ENCODE peak calls at places on chromosomes 6 and 20, in five cellular contexts. K, X, T, B and Q are unnamed samples.

GRCh38 chr6:44820366-44821158 is 433.1 kb downstream of the CDC5L start:
- DNase-seq in T (no peak), B (no peak), K (no peak), X (no peak), Q (no peak)

GRCh38 chr6:98054453-98054852 is 771.4 kb upstream of the MMS22L start:
- DNase-seq in K (no peak), X (no peak), T (no peak), B (no peak), Q (no peak)

GRCh38 chr6:39360378-39360777 is 37.9 kb upstream of the KCNK16 start:
- DNase-seq in K (no peak), T (no peak), B (no peak), X (no peak), Q (no peak)

GRCh38 chr6:169826697-169827096 is 75.3 kb downstream of the ERMARD start:
- DNase-seq in B (no peak), T (no peak), X (no peak), K (no peak), Q (no peak)

GRCh38 chr6:168388641-168389633 is 52.0 kb upstream of the SMOC2 start:
- DNase-seq in T (no peak), B (no peak), K (peak), X (no peak), Q (no peak)

GRCh38 chr6:44396968-44397367 is 9.5 kb downstream of the CDC5L start:
- DNase-seq in B (no peak), T (no peak), X (no peak), K (no peak), Q (no peak)

GRCh38 chr20:7893019-7893730 is 47.1 kb downstream of the HAO1 start:
- DNase-seq in X (no peak), B (no peak), K (no peak), T (no peak), Q (no peak)

GRCh38 chr20:2800590-2801458 is at the start of gene CPXM1:
- DNase-seq in B (peak), X (no peak), T (peak), K (peak), Q (no peak)

GRCh38 chr20:47263502-47264084 is 92.9 kb downstream of the ZMYND8 start:
- DNase-seq in K (no peak), X (no peak), T (no peak), B (no peak), Q (no peak)

GRCh38 chr6:26223213-26223612 is 136.0 kb downstream of the HFE start:
- DNase-seq in K (no peak), T (no peak), X (no peak), B (no peak), Q (no peak)

GRCh38 chr20:11394145-11394833 is 523.4 kb upstream of the BTBD3 start:
- DNase-seq in B (no peak), X (peak), T (no peak), K (no peak), Q (no peak)

GRCh38 chr6:136753624-136754023 is 38.7 kb downstream of the MAP3K5 start:
- DNase-seq in T (no peak), B (no peak), K (no peak), X (no peak), Q (no peak)

GRCh38 chr20:3071610-3072529 is at the start of gene OXT:
- DNase-seq in B (no peak), K (no peak), X (no peak), T (peak), Q (no peak)

GRCh38 chr20:13525225-13525940 is 113.3 kb downstream of the TASP1 start:
- DNase-seq in B (no peak), K (no peak), X (peak), T (no peak), Q (no peak)

GRCh38 chr20:25076731-25077609 is 5.0 kb downstream of the VSX1 start:
- DNase-seq in T (no peak), K (peak), X (no peak), B (no peak), Q (no peak)

GRCh38 chr6:5941188-5941587 is 65.5 kb downstream of the NRN1 start:
- DNase-seq in T (no peak), B (no peak), X (no peak), K (no peak), Q (no peak)

GRCh38 chr6:170151235-170152110 is 139.4 kb downstream of the DLL1 start:
- DNase-seq in T (no peak), B (no peak), X (no peak), K (no peak), Q (no peak)

GRCh38 chr20:25297141-25297905 is 49.4 kb downstream of the PYGB start:
- DNase-seq in K (no peak), T (no peak), B (no peak), X (no peak), Q (no peak)

GRCh38 chr6:162798546-162798945 is 70.8 kb downstream of the PACRG start:
- DNase-seq in B (no peak), K (no peak), X (no peak), T (no peak), Q (no peak)

GRCh38 chr20:4697874-4698221 is 23.9 kb upstream of the PRND start:
- DNase-seq in T (no peak), K (no peak), X (no peak), B (no peak), Q (no peak)

GRCh38 chr20:46134716-46135115 is 16.6 kb downstream of the CD40 start:
- DNase-seq in T (no peak), K (no peak), X (no peak), B (no peak), Q (no peak)

GRCh38 chr6:17965397-17965796 is 22.0 kb downstream of the KIF13A start:
- DNase-seq in K (no peak), T (no peak), B (no peak), X (peak), Q (no peak)

GRCh38 chr20:19568128-19568527 is 189.9 kb upstream of the RIN2 start:
- DNase-seq in B (no peak), K (no peak), T (no peak), X (no peak), Q (no peak)

GRCh38 chr20:47281376-47281775 is 75.1 kb downstream of the ZMYND8 start:
- DNase-seq in X (no peak), K (no peak), T (no peak), B (no peak), Q (no peak)

GRCh38 chr6:97947841-97948240 is 664.8 kb upstream of the MMS22L start:
- DNase-seq in K (no peak), T (no peak), X (no peak), B (no peak), Q (no peak)

GRCh38 chr20:62117658-62118057 is 4.6 kb upstream of the LSM14B start:
- DNase-seq in X (no peak), K (no peak), T (no peak), B (no peak), Q (no peak)

GRCh38 chr6:18820725-18821124 is 433.6 kb downstream of the RNF144B start:
- DNase-seq in B (no peak), X (no peak), T (no peak), K (no peak), Q (no peak)

GRCh38 chr6:47650553-47651432 is 47.6 kb upstream of the ADGRF4 start:
- DNase-seq in B (no peak), T (no peak), X (no peak), K (no peak), Q (no peak)

GRCh38 chr20:443223-443793 is 19.0 kb downstream of the TBC1D20 start:
- DNase-seq in B (no peak), K (no peak), X (no peak), T (no peak), Q (no peak)

GRCh38 chr6:1697688-1698351 is 88.1 kb downstream of the FOXC1 start:
- DNase-seq in K (no peak), T (no peak), X (no peak), B (no peak), Q (no peak)

GRCh38 chr6:134123666-134124208 is 71.3 kb upstream of the SLC2A12 start:
- DNase-seq in T (no peak), K (no peak), X (peak), B (no peak), Q (no peak)

GRCh38 chr6:7721654-7722053 is 4.2 kb upstream of the BMP6 start:
- DNase-seq in B (no peak), T (no peak), K (no peak), X (no peak), Q (no peak)

GRCh38 chr6:136306466-136306865 is 16.8 kb upstream of the BCLAF1 start:
- DNase-seq in B (no peak), T (no peak), X (no peak), K (no peak), Q (no peak)

GRCh38 chr6:8468731-8469130 is 33.4 kb upstream of the SLC35B3 start:
- DNase-seq in B (no peak), K (no peak), T (no peak), X (no peak), Q (no peak)

GRCh38 chr6:53339424-53339823 is 9.3 kb downstream of the ELOVL5 start:
- DNase-seq in K (no peak), B (no peak), X (no peak), T (no peak), Q (no peak)

GRCh38 chr20:24148372-24148771 is 159.8 kb upstream of the GGTLC1 start:
- DNase-seq in K (no peak), T (no peak), X (no peak), B (no peak), Q (no peak)

GRCh38 chr6:143962644-143962929 is 45.5 kb downstream of the PLAGL1 start:
- DNase-seq in B (no peak), T (no peak), X (peak), K (no peak), Q (no peak)

GRCh38 chr6:64014581-64014980 is 379.0 kb downstream of the PHF3 start:
- DNase-seq in B (no peak), X (no peak), T (no peak), K (no peak), Q (no peak)
- TF ChIP-seq CTCF in B (no peak), X (no peak), T (no peak), K (no peak), Q (no peak)

GRCh38 chr20:64223526-64224067 is 32.0 kb upstream of the PCMTD2 start:
- DNase-seq in X (no peak), T (peak), K (peak), B (peak), Q (peak)

GRCh38 chr20:64220891-64221527 is 34.5 kb upstream of the PCMTD2 start:
- DNase-seq in X (no peak), K (no peak), T (no peak), B (no peak), Q (no peak)

GRCh38 chr20:64220420-64220819 is 35.1 kb upstream of the PCMTD2 start:
- DNase-seq in K (no peak), T (no peak), X (no peak), B (no peak), Q (no peak)

GRCh38 chr20:64222851-64223525 is 32.6 kb upstream of the PCMTD2 start:
- DNase-seq in X (no peak), B (no peak), K (no peak), T (no peak), Q (no peak)

GRCh38 chr20:64222273-64222672 is 33.3 kb upstream of the PCMTD2 start:
- DNase-seq in T (no peak), B (no peak), K (no peak), X (no peak), Q (no peak)
- TF ChIP-seq CTCF in T (no peak), B (no peak), K (no peak), X (no peak), Q (no peak)

GRCh38 chr6:106979435-106979884 is 4.9 kb upstream of the CD24 start:
- DNase-seq in K (peak), T (peak), B (peak), X (no peak), Q (peak)
- TF ChIP-seq CTCF in K (peak), T (peak), B (peak), X (peak), Q (peak)

GRCh38 chr6:66421570-66421969 is 714.5 kb upstream of the EYS start:
- DNase-seq in T (peak), B (peak), X (no peak), K (no peak), Q (no peak)
- TF ChIP-seq CTCF in T (peak), B (peak), X (no peak), K (peak), Q (peak)

DNA sequence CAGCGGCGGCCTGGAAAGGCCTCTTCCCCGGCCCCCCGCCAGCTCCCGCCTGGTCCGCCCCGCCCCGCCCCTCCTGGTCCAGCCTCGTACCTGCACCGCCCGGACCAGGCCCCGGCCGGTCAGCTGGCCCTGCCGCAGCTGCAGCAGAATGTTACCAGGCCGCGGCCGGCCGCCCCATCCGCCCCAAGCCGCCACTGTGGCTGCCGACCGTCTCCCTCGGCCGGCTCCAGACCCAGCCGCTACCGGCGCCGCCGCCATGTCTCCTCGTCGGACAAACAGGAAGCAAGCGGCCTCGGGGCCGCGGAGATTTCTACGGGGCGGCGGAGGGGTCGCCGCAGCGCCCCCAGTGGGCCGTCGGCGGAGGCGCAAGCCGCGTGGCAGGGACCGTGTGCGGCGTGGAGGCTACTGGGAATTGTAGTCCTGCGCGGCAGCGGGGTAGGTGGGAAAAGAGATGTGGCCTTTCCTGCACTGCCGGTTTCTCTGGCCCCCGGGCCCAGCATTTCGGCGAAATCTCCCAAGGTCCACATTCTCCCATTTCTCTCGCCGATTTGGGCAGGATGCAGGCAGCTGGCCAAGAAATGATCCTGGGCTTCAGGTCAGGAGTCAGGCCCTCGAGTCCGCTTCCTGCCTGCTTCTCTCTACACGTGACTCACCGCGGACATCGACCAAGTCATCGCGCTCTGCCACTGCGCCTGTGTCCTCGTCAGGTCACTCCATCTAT is at the start of gene TRPC4AP:
- DNase-seq in B (peak), T (peak), K (peak), X (peak), Q (peak)
- TF ChIP-seq CTCF in B (peak), T (peak), K (peak), X (peak), Q (peak)

DNA sequence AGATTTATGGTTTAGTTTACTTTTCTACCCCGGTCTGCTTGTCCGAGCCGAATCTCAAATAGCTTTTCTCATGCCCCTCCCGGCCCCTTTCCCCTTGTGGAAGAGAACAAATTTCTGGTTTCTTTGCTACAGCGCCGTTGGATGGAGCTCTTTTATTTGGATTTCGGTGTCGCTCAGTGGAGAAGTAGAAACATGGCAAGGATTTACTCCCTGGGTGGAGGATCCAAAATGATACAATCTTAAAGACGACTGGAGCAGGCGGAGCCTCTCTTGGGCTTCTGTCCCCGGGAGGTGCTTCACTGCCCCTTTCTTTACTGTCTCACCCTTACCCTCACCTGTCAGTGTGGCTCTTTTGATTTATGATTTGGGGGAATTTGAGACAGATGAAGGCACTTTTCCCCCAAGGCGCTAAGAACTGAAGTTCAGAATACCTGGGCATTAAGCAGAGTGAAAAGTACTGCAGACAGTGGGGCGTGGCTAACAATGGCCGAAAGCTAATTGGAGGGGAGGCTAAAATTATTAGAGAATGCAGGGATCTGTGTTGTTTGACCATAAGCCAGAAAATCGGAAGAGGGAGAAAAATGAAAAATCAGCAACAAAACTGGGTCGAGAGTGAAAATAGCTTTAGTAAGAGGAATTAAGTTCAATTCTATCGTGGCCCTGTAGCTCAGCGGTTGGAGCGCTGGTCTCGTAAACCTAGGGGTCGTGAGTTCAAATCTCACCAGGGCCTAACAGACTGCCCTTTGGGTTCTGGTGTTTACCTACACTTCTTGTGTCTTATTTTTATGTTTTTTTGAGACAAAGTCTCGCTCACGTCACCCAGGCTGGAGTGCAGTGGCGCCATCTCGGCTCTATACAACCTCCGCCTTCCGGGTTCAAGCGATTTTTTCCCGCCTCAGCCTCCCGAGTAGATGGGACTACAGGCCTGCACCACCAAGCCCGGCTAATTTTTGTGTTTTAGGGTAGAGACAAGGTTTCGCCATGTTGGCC is 145.1 kb upstream of the ZNF184 start:
- DNase-seq in T (peak), B (no peak), X (no peak), K (no peak), Q (peak)
- TF ChIP-seq CTCF in T (no peak), B (peak), X (peak), K (no peak), Q (no peak)

GRCh38 chr20:54648421-54649142 is 173.2 kb downstream of the DOK5 start:
- DNase-seq in T (no peak), B (no peak), K (no peak), X (no peak), Q (no peak)

GRCh38 chr20:54650201-54650722 is 174.9 kb downstream of the DOK5 start:
- DNase-seq in X (no peak), B (no peak), T (no peak), K (no peak), Q (no peak)

GRCh38 chr20:54646156-54646517 is 170.7 kb downstream of the DOK5 start:
- DNase-seq in B (no peak), K (no peak), X (no peak), T (no peak), Q (no peak)

GRCh38 chr20:54651252-54651651 is 175.9 kb downstream of the DOK5 start:
- DNase-seq in B (no peak), X (no peak), K (no peak), T (no peak), Q (no peak)

DNA sequence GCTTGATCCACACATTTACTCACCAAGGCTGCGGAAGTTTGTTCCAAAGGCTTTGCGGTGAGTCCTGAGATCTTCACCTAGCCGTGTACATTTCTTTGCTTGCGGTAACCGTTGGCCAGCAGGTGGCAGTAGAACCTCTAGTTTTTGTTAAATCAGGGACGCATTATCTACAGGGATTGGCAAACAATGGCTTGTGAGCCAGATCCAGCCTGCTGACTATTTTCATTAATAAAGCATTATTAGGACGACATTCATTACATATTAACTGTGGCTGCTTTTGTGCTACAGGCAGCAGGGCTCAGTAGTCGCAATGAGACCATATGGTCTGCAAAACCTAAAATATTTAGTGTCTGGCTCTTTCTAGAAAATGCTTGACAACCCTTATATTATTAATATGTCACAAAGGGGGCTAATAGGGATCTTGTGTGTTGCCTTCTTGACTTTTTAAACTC is 174.1 kb downstream of the DOK5 start:
- DNase-seq in B (peak), X (peak), K (peak), T (peak), Q (peak)
- TF ChIP-seq CTCF in B (peak), X (peak), K (peak), T (peak), Q (peak)

GRCh38 chr6:56891754-56892153 is 63.2 kb upstream of the BEND6 start:
- DNase-seq in X (no peak), B (no peak), K (no peak), T (no peak), Q (no peak)
- TF ChIP-seq CTCF in X (peak), B (no peak), K (no peak), T (no peak), Q (no peak)

GRCh38 chr20:50508171-50508761 is 1.9 kb upstream of the PTPN1 start:
- DNase-seq in B (no peak), X (no peak), T (no peak), K (no peak), Q (no peak)

GRCh38 chr20:50513169-50514034 is 3.2 kb downstream of the PTPN1 start:
- DNase-seq in X (no peak), T (no peak), K (no peak), B (no peak), Q (no peak)

GRCh38 chr20:50512323-50512722 is 2.1 kb downstream of the PTPN1 start:
- DNase-seq in K (no peak), T (no peak), X (no peak), B (no peak), Q (no peak)

GRCh38 chr20:50510706-50511401 is 671 bp downstream of the PTPN1 start:
- DNase-seq in K (no peak), X (no peak), T (peak), B (no peak), Q (no peak)

GRCh38 chr20:50509923-50510705 is at the start of gene PTPN1:
- DNase-seq in K (peak), X (peak), B (peak), T (peak), Q (peak)
- TF ChIP-seq CTCF in K (no peak), X (peak), B (peak), T (no peak), Q (no peak)